ENCODE peak calls at places on chromosomes 5 and 9, in four cellular contexts. One of them, this sample, is unnamed.

GRCh38 chr5:35246928-35247644 is 16.8 kb upstream of the PRLR start:
- DNase-seq in T-cell: no peak
- DNase-seq in neural crest cell: no peak
- DNase-seq in iris pigment epithelial cell: no peak
- DNase-seq in this sample: peak

GRCh38 chr5:132334812-132335211 is 34.7 kb upstream of the SLC22A5 start:
- DNase-seq in iris pigment epithelial cell: peak
- DNase-seq in neural crest cell: no peak
- DNase-seq in T-cell: no peak
- DNase-seq in this sample: no peak

GRCh38 chr5:173733065-173733824 is 116.8 kb upstream of the BOD1 start:
- DNase-seq in neural crest cell: no peak
- DNase-seq in T-cell: no peak
- DNase-seq in iris pigment epithelial cell: no peak
- DNase-seq in this sample: no peak

GRCh38 chr9:79279356-79279755 is 292.4 kb upstream of the TLE4 start:
- DNase-seq in T-cell: no peak
- DNase-seq in neural crest cell: no peak
- DNase-seq in iris pigment epithelial cell: no peak
- DNase-seq in this sample: no peak

GRCh38 chr5:38601843-38602424 is 45.5 kb upstream of the LIFR start:
- DNase-seq in iris pigment epithelial cell: peak
- DNase-seq in T-cell: no peak
- DNase-seq in neural crest cell: no peak
- DNase-seq in this sample: no peak

GRCh38 chr5:178113141-178113787 is at the start of gene N4BP3:
- DNase-seq in T-cell: peak
- DNase-seq in neural crest cell: peak
- DNase-seq in iris pigment epithelial cell: peak
- DNase-seq in this sample: peak

GRCh38 chr5:176415240-176416122 is 858 bp downstream of the CLTB start:
- DNase-seq in neural crest cell: peak
- DNase-seq in iris pigment epithelial cell: peak
- DNase-seq in T-cell: peak
- DNase-seq in this sample: peak

GRCh38 chr5:178793156-178793555 is 62.7 kb upstream of the ZNF354A start:
- DNase-seq in neural crest cell: peak
- DNase-seq in iris pigment epithelial cell: no peak
- DNase-seq in T-cell: no peak
- DNase-seq in this sample: peak

GRCh38 chr9:12774861-12775367 is at the start of gene LURAP1L:
- DNase-seq in neural crest cell: peak
- DNase-seq in iris pigment epithelial cell: peak
- DNase-seq in T-cell: no peak
- DNase-seq in this sample: no peak

GRCh38 chr5:92634883-92635282 is 946.1 kb downstream of the NR2F1-AS1 start:
- DNase-seq in iris pigment epithelial cell: no peak
- DNase-seq in neural crest cell: no peak
- DNase-seq in T-cell: no peak
- DNase-seq in this sample: no peak

GRCh38 chr5:10578869-10579268 is 15.0 kb downstream of the ANKRD33B start:
- DNase-seq in iris pigment epithelial cell: no peak
- DNase-seq in neural crest cell: no peak
- DNase-seq in T-cell: no peak
- DNase-seq in this sample: no peak

GRCh38 chr5:94693043-94693822 is 74.8 kb downstream of the SLF1 start:
- DNase-seq in T-cell: no peak
- DNase-seq in iris pigment epithelial cell: peak
- DNase-seq in neural crest cell: no peak
- DNase-seq in this sample: no peak

GRCh38 chr9:12798066-12798770 is 23.4 kb downstream of the LURAP1L start:
- DNase-seq in iris pigment epithelial cell: no peak
- DNase-seq in T-cell: no peak
- DNase-seq in neural crest cell: no peak
- DNase-seq in this sample: no peak

GRCh38 chr9:89666364-89666763 is 61.6 kb downstream of the GADD45G start:
- DNase-seq in neural crest cell: no peak
- DNase-seq in T-cell: no peak
- DNase-seq in iris pigment epithelial cell: no peak
- DNase-seq in this sample: no peak

GRCh38 chr9:92010705-92011536 is 60.9 kb upstream of the ROR2 start:
- DNase-seq in neural crest cell: no peak
- DNase-seq in T-cell: no peak
- DNase-seq in iris pigment epithelial cell: no peak
- DNase-seq in this sample: no peak

GRCh38 chr9:105103776-105104175 is 140.7 kb upstream of the SLC44A1 start:
- DNase-seq in T-cell: no peak
- DNase-seq in iris pigment epithelial cell: no peak
- DNase-seq in neural crest cell: no peak
- DNase-seq in this sample: no peak

GRCh38 chr9:124010665-124011321 is 775 bp upstream of the LHX2 start:
- DNase-seq in neural crest cell: no peak
- DNase-seq in iris pigment epithelial cell: no peak
- DNase-seq in T-cell: no peak
- DNase-seq in this sample: no peak

GRCh38 chr5:110510146-110510545 is 216.3 kb downstream of the TMEM232 start:
- DNase-seq in neural crest cell: no peak
- DNase-seq in iris pigment epithelial cell: no peak
- DNase-seq in T-cell: no peak
- DNase-seq in this sample: no peak

GRCh38 chr5:12292610-12293204 is 388.5 kb upstream of the CTNND2 start:
- DNase-seq in iris pigment epithelial cell: peak
- DNase-seq in neural crest cell: no peak
- DNase-seq in T-cell: no peak
- DNase-seq in this sample: no peak

GRCh38 chr5:69502375-69503143 is 10.0 kb downstream of the OCLN start:
- DNase-seq in iris pigment epithelial cell: peak
- DNase-seq in neural crest cell: no peak
- DNase-seq in T-cell: no peak
- DNase-seq in this sample: no peak

GRCh38 chr9:134099123-134099761 is 31.4 kb upstream of the BRD3 start:
- DNase-seq in T-cell: peak
- DNase-seq in iris pigment epithelial cell: peak
- DNase-seq in neural crest cell: no peak
- DNase-seq in this sample: no peak

GRCh38 chr5:29143266-29143665 is 2050.2 kb upstream of the CDH6 start:
- DNase-seq in neural crest cell: no peak
- DNase-seq in iris pigment epithelial cell: no peak
- DNase-seq in T-cell: no peak
- DNase-seq in this sample: no peak

GRCh38 chr5:55850839-55851674 is at the start of gene IL31RA:
- DNase-seq in T-cell: no peak
- DNase-seq in iris pigment epithelial cell: peak
- DNase-seq in neural crest cell: no peak
- DNase-seq in this sample: no peak

This sample was measured in left ventricle myocardium superior.